ENCODE peak calls at places on chromosomes 12 and 14, in nine cellular contexts. B is cardiac muscle cell, P is esophagus squamous epithelium, Y is neural progenitor cell, O is mammary epithelial cell, A is IMR-90, I is heart left ventricle, Z is Peyer's patch, N is foreskin keratinocyte. C is an unnamed sample.

GRCh38 chr12:67879937-67880336 is 109.3 kb upstream of the IFNG-AS1 start:
- DNase-seq in B (no peak), P (no peak), Y (no peak), O (no peak), A (no peak), I (no peak), Z (no peak), N (no peak), C (no peak)

GRCh38 chr14:58912799-58913432 is 275.2 kb downstream of the DACT1 start:
- DNase-seq in B (no peak), P (no peak), Y (no peak), O (no peak), A (peak; percentile 64), I (no peak), Z (no peak), N (no peak), C (no peak)

GRCh38 chr12:103884316-103884715 is 43.3 kb upstream of the NT5DC3 start:
- DNase-seq in B (peak; percentile 81), P (no peak), Y (peak; percentile 23), O (peak; percentile 16), A (peak; percentile 76), I (no peak), Z (no peak), N (peak; percentile 25), C (no peak)

GRCh38 chr14:59425322-59425945 is 39.7 kb downstream of the GPR135 start:
- DNase-seq in B (peak; percentile 80), P (no peak), Y (no peak), O (no peak), A (peak; percentile 57), I (peak; percentile 58), Z (no peak), N (no peak), C (no peak)

GRCh38 chr12:98635657-98636323 is 8.8 kb downstream of the IKBIP start:
- DNase-seq in B (peak; percentile 62), P (no peak), Y (no peak), O (peak; percentile 79), A (peak; percentile 77), I (no peak), Z (no peak), N (peak; percentile 92), C (no peak)

GRCh38 chr14:65352964-65353530 is 59.5 kb upstream of the FUT8 start:
- DNase-seq in B (no peak), P (no peak), Y (no peak), O (peak; percentile 92), A (no peak), I (no peak), Z (peak; percentile 80), N (peak; percentile 89), C (no peak)

GRCh38 chr12:81705586-81705985 is 53.6 kb downstream of the PPFIA2 start:
- DNase-seq in B (no peak), P (no peak), Y (no peak), O (no peak), A (no peak), I (no peak), Z (no peak), N (peak; percentile 7), C (no peak)

GRCh38 chr14:101503431-101504095 is 57.7 kb upstream of the DIO3 start:
- DNase-seq in B (no peak), P (no peak), Y (no peak), O (no peak), A (no peak), I (no peak), Z (peak; percentile 39), N (no peak), C (no peak)

GRCh38 chr12:107622005-107622404 is 63.6 kb upstream of the PWP1 start:
- DNase-seq in B (peak; percentile 13), P (no peak), Y (peak; percentile 54), O (no peak), A (peak; percentile 3), I (no peak), Z (no peak), N (no peak), C (no peak)

GRCh38 chr14:75342762-75343599 is 64.4 kb downstream of the FOS start:
- DNase-seq in B (no peak), P (no peak), Y (no peak), O (no peak), A (no peak), I (no peak), Z (no peak), N (no peak), C (no peak)

GRCh38 chr12:48489012-48489411 is 6.7 kb downstream of the C12orf54 start:
- DNase-seq in B (peak; percentile 1), P (no peak), Y (no peak), O (peak; percentile 95), A (peak; percentile 48), I (no peak), Z (no peak), N (peak; percentile 98), C (no peak)

GRCh38 chr12:46585854-46586621 is 213.5 kb upstream of the SLC38A2 start:
- DNase-seq in B (peak; percentile 75), P (no peak), Y (peak; percentile 88), O (peak; percentile 30), A (peak; percentile 92), I (no peak), Z (peak; percentile 75), N (peak; percentile 51), C (no peak)

GRCh38 chr14:94112513-94113060 is 2.1 kb downstream of the IFI27 start:
- DNase-seq in B (no peak), P (no peak), Y (no peak), O (no peak), A (no peak), I (no peak), Z (peak; percentile 52), N (no peak), C (no peak)

GRCh38 chr12:89783321-89784060 is 74.9 kb upstream of the ATP2B1 start:
- DNase-seq in B (peak; percentile 71), P (no peak), Y (no peak), O (no peak), A (peak; percentile 67), I (peak; percentile 34), Z (no peak), N (no peak), C (no peak)

GRCh38 chr12:73547421-73547820 is 990.2 kb upstream of the ATXN7L3B start:
- DNase-seq in B (no peak), P (no peak), Y (no peak), O (peak; percentile 13), A (no peak), I (no peak), Z (no peak), N (peak; percentile 6), C (no peak)

DNA sequence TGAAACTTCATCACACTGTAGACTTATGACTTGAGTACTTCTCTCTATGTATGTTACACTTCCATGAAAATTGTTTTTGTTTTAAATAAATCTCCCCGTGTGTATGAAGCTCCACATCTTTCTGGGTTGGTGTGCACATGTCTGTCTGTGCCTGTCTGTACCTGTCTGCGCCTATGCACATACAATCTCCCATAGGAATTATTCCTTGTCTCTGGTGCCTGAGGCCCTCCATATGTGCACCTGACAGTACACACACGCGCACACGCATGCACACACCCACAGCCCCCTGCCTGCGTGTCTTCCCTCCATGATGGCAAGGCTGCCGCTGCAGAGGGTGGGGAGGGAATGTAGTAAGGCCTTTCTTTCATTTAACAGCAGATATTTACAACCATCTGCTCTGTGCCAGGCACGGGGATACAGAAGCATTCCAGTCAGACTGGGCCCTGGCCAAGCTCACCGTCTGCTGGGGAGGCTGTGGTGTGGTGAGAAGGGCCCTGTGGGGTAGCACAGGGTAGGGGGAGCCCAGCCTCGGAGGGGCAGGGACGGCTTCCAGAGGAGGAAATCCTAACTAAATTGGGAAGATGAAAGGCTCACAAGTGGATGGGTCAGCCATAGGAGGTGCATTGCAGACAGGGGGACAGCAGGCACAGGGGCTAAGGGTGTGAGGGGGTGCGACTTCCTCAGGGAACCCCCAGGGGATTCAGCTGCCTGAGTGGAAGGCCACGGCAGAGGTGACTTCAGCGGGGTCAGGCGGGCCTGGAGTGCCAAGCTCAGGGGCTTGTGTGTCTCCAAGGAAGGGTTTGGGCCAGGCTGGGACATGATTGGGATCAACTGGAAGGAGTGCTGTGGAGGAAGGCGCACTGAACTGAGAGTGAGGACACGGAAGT is 26.1 kb downstream of the KRT8 start:
- DNase-seq in B (no peak), P (no peak), Y (no peak), O (no peak), A (no peak), I (no peak), Z (no peak), N (peak; percentile 68), C (no peak)
- H3K4me1 ChIP-seq in B (no peaks in the 10 kb centered on the region), P (peaks cover 67% of the 10 kb centered on the region), Y (peaks cover 12% of the 10 kb centered on the region), O (peaks cover 58% of the 10 kb centered on the region), A (peaks cover 10% of the 10 kb centered on the region), I (peaks cover 18% of the 10 kb centered on the region), Z (peaks cover 33% of the 10 kb centered on the region), N (peaks cover 45% of the 10 kb centered on the region), C (peaks cover 10% of the 10 kb centered on the region)

DNA sequence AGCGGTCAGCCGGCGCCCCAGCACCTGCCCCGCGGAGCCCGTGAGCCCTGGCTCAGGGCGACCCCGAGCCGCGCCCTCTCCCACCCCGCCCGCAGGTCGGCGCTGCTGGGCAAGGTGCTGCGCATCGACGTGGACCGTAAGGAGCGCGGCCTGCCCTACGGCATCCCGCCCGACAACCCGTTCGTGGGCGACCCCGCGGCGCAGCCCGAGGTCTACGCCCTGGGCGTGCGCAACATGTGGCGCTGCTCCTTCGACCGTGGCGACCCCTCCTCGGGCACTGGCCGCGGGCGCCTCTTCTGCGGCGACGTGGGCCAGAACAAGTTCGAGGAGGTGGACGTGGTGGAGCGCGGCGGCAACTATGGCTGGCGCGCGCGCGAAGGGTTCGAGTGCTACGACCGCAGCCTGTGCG is 14.4 kb downstream of the HHIPL1 start:
- DNase-seq in B (no peak), P (no peak), Y (no peak), O (no peak), A (no peak), I (no peak), Z (no peak), N (no peak), C (no peak)
- TF ChIP-seq CTCF in B (no peak), P (no peak), Y (no peak), O (no peak), A (no peak), I (no peak), Z (no peak), N (peak; percentile 44), C (no peak)

DNA sequence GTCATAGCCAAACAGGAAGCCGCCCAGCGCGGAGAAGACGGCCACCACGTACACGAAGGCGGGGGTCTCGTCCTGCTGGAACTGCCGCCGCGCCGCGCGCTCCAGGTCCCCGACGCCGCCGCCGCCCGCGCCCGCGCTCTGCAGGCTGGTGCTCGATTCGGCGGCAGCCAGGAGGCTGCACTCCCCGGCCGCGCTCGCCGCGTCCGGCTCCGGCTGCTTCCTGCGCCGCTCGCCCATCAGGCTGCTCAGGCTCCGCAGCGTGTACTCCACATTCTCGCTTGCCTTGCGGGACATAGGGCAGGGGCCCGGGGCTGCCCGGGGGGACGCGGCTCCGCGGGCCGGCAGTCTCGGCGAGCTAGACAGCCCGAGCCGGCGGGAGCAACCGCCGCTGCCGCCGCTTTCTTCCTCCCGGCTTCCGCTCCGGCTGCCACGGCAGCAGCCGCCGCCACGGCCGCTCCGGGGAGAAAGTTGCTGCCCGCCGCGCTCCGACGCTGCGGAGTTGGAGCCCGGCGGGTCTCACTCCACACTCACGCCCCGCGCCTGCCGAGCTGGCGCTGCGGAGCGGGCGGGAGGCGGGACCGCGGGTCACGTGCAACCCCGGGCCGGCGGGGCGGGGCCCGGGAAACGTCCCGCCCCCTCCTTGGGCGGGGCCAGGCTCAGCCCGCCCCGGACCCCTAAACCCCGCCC is at the start of gene SLC2A13:
- DNase-seq in B (peak; percentile 79), P (no peak), Y (peak; percentile 89), O (peak; percentile 68), A (peak; percentile 59), I (peak; percentile 78), Z (peak; percentile 90), N (peak; percentile 46), C (peak; percentile 59)
- H3K4me1 ChIP-seq in B (peaks cover 7% of the 10 kb centered on the region), P (peaks cover 38% of the 10 kb centered on the region), Y (peaks cover 6% of the 10 kb centered on the region), O (peaks cover 18% of the 10 kb centered on the region), A (peaks cover 3% of the 10 kb centered on the region), I (peaks cover 30% of the 10 kb centered on the region), Z (peaks cover 21% of the 10 kb centered on the region), N (peaks cover 8% of the 10 kb centered on the region), C (peaks cover 4% of the 10 kb centered on the region)

GRCh38 chr14:33432407-33433023 is 493.8 kb downstream of the NPAS3 start:
- DNase-seq in B (peak; percentile 62), P (no peak), Y (peak; percentile 8), O (peak; percentile 11), A (peak; percentile 18), I (no peak), Z (peak; percentile 51), N (peak; percentile 23), C (no peak)
- TF ChIP-seq CTCF in B (peak; percentile 63), P (peak; percentile 28), Y (peak; percentile 52), O (peak; percentile 39), A (peak; percentile 40), I (peak; percentile 19), Z (no peak), N (peak; percentile 74), C (no peak)